ENCODE peak calls at places on chromosome 7, in four cellular contexts. Z is H1, R is K562, N is HepG2. Y is an unnamed sample.

GRCh38 chr7:11831727-11832495 is at the start of gene THSD7A:
- DNase-seq in N (peak; percentile 7), Z (peak; percentile 79), R (no peak), Y (no peak)

GRCh38 chr7:123216825-123217224 is 17.1 kb upstream of the SLC13A1 start:
- DNase-seq in N (no peak), R (no peak), Z (no peak), Y (no peak)

GRCh38 chr7:35007768-35008167 is 29.5 kb downstream of the DPY19L1 start:
- DNase-seq in N (no peak), R (no peak), Z (no peak), Y (no peak)

GRCh38 chr7:100211342-100211780 is 8.4 kb upstream of the PVRIG start:
- DNase-seq in R (no peak), N (no peak), Z (no peak), Y (peak; percentile 68)

GRCh38 chr7:67723591-67723990 is 727.0 kb downstream of the TYW1 start:
- DNase-seq in Z (no peak), R (no peak), N (no peak), Y (no peak)

GRCh38 chr7:127588697-127589482 is 679 bp downstream of the ARF5 start:
- DNase-seq in N (peak; percentile 50), R (peak; percentile 80), Z (peak; percentile 84), Y (no peak)

GRCh38 chr7:142583424-142583823 is 165.8 kb upstream of the PRSS1 start:
- DNase-seq in Z (no peak), R (no peak), N (no peak), Y (peak; percentile 58)

GRCh38 chr7:1483536-1484505 is 20.4 kb downstream of the INTS1 start:
- DNase-seq in N (no peak), R (no peak), Z (no peak), Y (no peak)

GRCh38 chr7:127588019-127588696 is at the start of gene ARF5:
- DNase-seq in Z (peak; percentile 94), R (peak; percentile 98), N (peak; percentile 60), Y (no peak)

GRCh38 chr7:75690121-75690523 is 48.6 kb downstream of the HIP1 start:
- DNase-seq in N (no peak), Z (no peak), R (no peak), Y (peak; percentile 13)

GRCh38 chr7:28890137-28890536 is 68.0 kb downstream of the TRIL start:
- DNase-seq in R (no peak), Z (peak; percentile 68), N (no peak), Y (no peak)

GRCh38 chr7:108239501-108240225 is 109.5 kb upstream of the LAMB4 start:
- DNase-seq in R (no peak), Z (no peak), N (no peak), Y (no peak)

GRCh38 chr7:77800158-77800557 is 1.6 kb downstream of the PHTF2 start:
- DNase-seq in N (no peak), R (peak; percentile 57), Z (no peak), Y (peak; percentile 48)

GRCh38 chr7:87003872-87004798 is 55.3 kb downstream of the ELAPOR2 start:
- DNase-seq in N (no peak), Z (no peak), R (peak; percentile 41), Y (no peak)

GRCh38 chr7:57876-58275 is 134.5 kb upstream of the FAM20C start:
- DNase-seq in Z (peak; percentile 42), N (no peak), R (no peak), Y (no peak)

GRCh38 chr7:74027683-74028320 is at the start of gene ELN:
- DNase-seq in Z (no peak), N (no peak), R (no peak), Y (no peak)

GRCh38 chr7:68216046-68216445 is 1219.4 kb downstream of the TYW1 start:
- DNase-seq in R (no peak), N (no peak), Z (no peak), Y (no peak)

GRCh38 chr7:156993925-156994235 is 16.6 kb downstream of the MNX1 start:
- DNase-seq in N (no peak), Z (peak; percentile 42), R (no peak), Y (no peak)

GRCh38 chr7:54898659-54899340 is 120.0 kb upstream of the EGFR start:
- DNase-seq in Z (no peak), R (no peak), N (no peak), Y (no peak)

GRCh38 chr7:82419200-82419599 is 24.4 kb downstream of the CACNA2D1 start:
- DNase-seq in R (no peak), N (no peak), Z (no peak), Y (no peak)

GRCh38 chr7:114422478-114423217 is 8.0 kb downstream of the FOXP2 start:
- DNase-seq in R (no peak), N (no peak), Z (no peak), Y (no peak)

GRCh38 chr7:117895271-117895670 is 22.0 kb upstream of the CTTNBP2 start:
- DNase-seq in N (no peak), Z (no peak), R (no peak), Y (no peak)

GRCh38 chr7:111137296-111138195 is 46.6 kb downstream of the LRRN3 start:
- DNase-seq in R (no peak), N (no peak), Z (no peak), Y (no peak)

GRCh38 chr7:105911961-105912575 is 35.7 kb upstream of the ATXN7L1 start:
- DNase-seq in R (no peak), Z (no peak), N (no peak), Y (no peak)

GRCh38 chr7:6545398-6546126 is 5.7 kb downstream of the GRID2IP start:
- DNase-seq in Z (no peak), R (no peak), N (no peak), Y (no peak)

GRCh38 chr7:38142736-38143135 is 35.3 kb upstream of the STARD3NL start:
- DNase-seq in Z (no peak), R (no peak), N (no peak), Y (peak; percentile 46)

GRCh38 chr7:114104035-114104434 is 185.2 kb upstream of the PPP1R3A start:
- DNase-seq in N (no peak), R (no peak), Z (no peak), Y (no peak)

GRCh38 chr7:81187768-81188167 is 268.9 kb upstream of the SEMA3C start:
- DNase-seq in R (no peak), Z (no peak), N (no peak), Y (no peak)

GRCh38 chr7:47088329-47089067 is 493.4 kb downstream of the TNS3 start:
- DNase-seq in Z (peak; percentile 63), N (peak; percentile 46), R (peak; percentile 66), Y (no peak)

GRCh38 chr7:102814025-102814471 is 65.2 kb downstream of the FAM185A start:
- DNase-seq in N (no peak), Z (no peak), R (no peak), Y (no peak)

GRCh38 chr7:494906-495305 is 24.7 kb downstream of the PDGFA start:
- DNase-seq in R (no peak), N (no peak), Z (peak; percentile 39), Y (no peak)

GRCh38 chr7:159198016-159198724 is 53.5 kb upstream of the VIPR2 start:
- DNase-seq in N (no peak), R (no peak), Z (no peak), Y (no peak)

GRCh38 chr7:28052933-28053332 is 127.7 kb downstream of the JAZF1 start:
- DNase-seq in R (no peak), N (no peak), Z (no peak), Y (no peak)

GRCh38 chr7:18153183-18153748 is 125.6 kb upstream of the PRPS1L1 start:
- DNase-seq in N (no peak), Z (no peak), R (no peak), Y (no peak)
- TF ChIP-seq ATF3 in N (no peak), Z (no peak), R (no peak), Y (no peak)

GRCh38 chr7:30225863-30226361 is 58.5 kb upstream of the ZNRF2 start:
- DNase-seq in R (no peak), N (no peak), Z (no peak), Y (peak; percentile 79)
- TF ChIP-seq HDAC2 in R (no peak), N (no peak), Z (no peak), Y (no peak)

GRCh38 chr7:10643545-10643944 is 330.1 kb upstream of the PHF14 start:
- DNase-seq in R (no peak), Z (no peak), N (no peak), Y (no peak)
- TF ChIP-seq ATF3 in R (no peak), Z (no peak), N (no peak), Y (no peak)

DNA sequence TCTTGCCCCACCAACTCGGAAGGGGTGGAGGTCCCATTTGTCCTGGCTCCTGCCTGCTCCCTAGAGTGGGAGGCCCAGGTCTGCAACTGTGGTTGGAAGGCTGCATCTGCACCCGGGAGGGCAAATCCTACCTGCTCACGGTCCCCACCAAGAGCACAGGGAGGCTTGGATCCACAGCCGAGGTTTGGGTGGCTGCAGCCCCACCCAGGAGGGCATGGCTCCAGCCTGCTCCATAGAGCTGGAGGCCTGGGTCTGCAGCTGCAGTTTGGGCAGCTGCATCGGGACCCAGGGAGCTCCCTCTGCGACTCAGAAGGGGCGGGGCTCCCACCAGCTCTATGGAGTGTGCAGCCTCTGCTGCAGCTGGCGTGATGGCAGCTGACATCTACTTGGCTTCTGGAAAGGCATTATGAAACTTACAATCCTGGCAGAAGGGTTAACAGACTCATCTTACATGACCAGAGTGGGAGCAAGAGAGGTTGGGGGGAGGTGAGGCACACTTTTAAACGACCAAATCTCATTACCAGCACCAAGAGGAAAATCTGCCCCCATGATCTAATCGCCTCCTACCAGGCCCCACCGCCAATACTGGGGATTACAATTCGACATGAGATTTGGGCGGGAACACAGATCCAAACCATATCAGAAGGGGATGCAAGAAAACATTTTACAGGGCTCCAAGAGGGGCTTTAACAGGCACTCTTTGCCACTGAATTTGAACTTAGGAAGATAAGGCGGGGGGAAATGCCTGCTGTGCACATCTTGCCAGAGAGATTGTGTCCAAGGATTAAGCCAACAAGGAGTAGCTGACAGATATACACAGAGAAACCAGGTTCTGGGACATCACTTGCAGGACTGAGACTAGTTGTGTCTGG is 8.2 kb upstream of the BLVRA start:
- DNase-seq in N (no peak), Z (peak; percentile 54), R (no peak), Y (no peak)
- TF ChIP-seq HDAC2 in N (no peak), Z (no peak), R (peak; percentile 90), Y (no peak)

DNA sequence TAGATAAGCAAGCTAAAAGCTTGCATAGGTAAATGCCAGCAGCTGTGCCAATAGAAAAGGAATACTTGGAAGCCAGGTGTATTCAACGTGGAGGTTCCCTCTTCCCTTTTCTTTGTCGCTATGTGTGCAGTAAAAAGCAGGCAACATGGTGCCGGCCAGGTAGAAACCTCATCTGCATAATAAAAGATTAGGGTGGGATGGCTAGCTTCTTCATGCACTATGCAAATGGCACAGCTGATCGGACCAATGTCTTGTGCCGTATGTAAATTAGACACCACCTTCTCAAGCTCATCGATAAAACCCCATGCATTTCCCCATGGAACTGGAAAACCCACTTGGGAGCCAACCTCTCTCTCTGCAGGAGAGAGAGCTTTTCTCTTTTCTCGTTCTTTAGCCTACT is 150.9 kb upstream of the FOXK1 start:
- DNase-seq in Z (no peak), R (no peak), N (no peak), Y (no peak)
- TF ChIP-seq ATF3 in Z (no peak), R (no peak), N (no peak), Y (no peak)

Y was measured in GM12878.